ENCODE peak calls at places on chromosomes 11 and 22, in five cellular contexts. C is coronary artery; K is GM13977; B is neural crest cell; D is CD4-positive, alpha-beta T cell. I is an unnamed sample.

GRCh38 chr11:34792143-34792542 is 124.0 kb downstream of the APIP start:
- DNase-seq in D (no peak), B (no peak), C (no peak), K (no peak), I (no peak)

GRCh38 chr11:68446046-68446725 is 14.4 kb upstream of the PPP6R3 start:
- DNase-seq in C (no peak), D (no peak), B (no peak), K (no peak), I (no peak)

GRCh38 chr22:31126869-31127175 is 4.1 kb downstream of the INPP5J start:
- DNase-seq in D (no peak), B (no peak), C (no peak), K (no peak), I (no peak)

GRCh38 chr11:67614730-67615454 is 8.2 kb downstream of the NDUFV1 start:
- DNase-seq in K (no peak), D (no peak), C (peak; percentile 69), B (no peak), I (no peak)

GRCh38 chr11:7589861-7590260 is 76.1 kb downstream of the PPFIBP2 start:
- DNase-seq in B (no peak), K (no peak), C (no peak), D (no peak), I (no peak)

GRCh38 chr11:30984827-30985226 is 384.7 kb downstream of the DCDC1 start:
- DNase-seq in D (no peak), C (no peak), B (no peak), K (no peak), I (no peak)

GRCh38 chr22:19066531-19067271 is 55.5 kb downstream of the DGCR2 start:
- DNase-seq in D (no peak), C (peak; percentile 67), B (no peak), K (no peak), I (no peak)

GRCh38 chr11:69480547-69481392 is 693 bp upstream of the LINC01488 start:
- DNase-seq in C (no peak), K (no peak), B (no peak), D (no peak), I (no peak)

GRCh38 chr11:28657378-28658030 is 549.3 kb downstream of the METTL15 start:
- DNase-seq in K (no peak), C (no peak), B (no peak), D (no peak), I (no peak)

GRCh38 chr11:73270089-73270854 is 1.9 kb upstream of the P2RY6 start:
- DNase-seq in C (peak; percentile 68), D (no peak), B (no peak), K (no peak), I (peak; percentile 57)

GRCh38 chr22:33917744-33918406 is 2.4 kb downstream of the LARGE1 start:
- DNase-seq in K (peak; percentile 49), D (no peak), C (no peak), B (no peak), I (peak; percentile 28)

GRCh38 chr22:20199906-20200305 is 49.1 kb upstream of the CCDC188 start:
- DNase-seq in C (no peak), B (no peak), K (no peak), D (no peak), I (no peak)

GRCh38 chr11:130457909-130458729 is 9.7 kb downstream of the ADAMTS15 start:
- DNase-seq in B (no peak), K (no peak), D (no peak), C (no peak), I (no peak)

GRCh38 chr11:123170929-123171328 is 24.1 kb downstream of the CLMP start:
- DNase-seq in C (no peak), K (no peak), D (no peak), B (no peak), I (no peak)

GRCh38 chr11:44755553-44756505 is 29.1 kb downstream of the TSPAN18 start:
- DNase-seq in K (no peak), D (no peak), C (peak; percentile 40), B (no peak), I (no peak)

GRCh38 chr11:87081358-87081757 is 43.6 kb downstream of the TMEM135 start:
- DNase-seq in K (peak; percentile 54), B (no peak), D (no peak), C (no peak), I (peak; percentile 48)

GRCh38 chr11:2569321-2569721 is 124.5 kb downstream of the KCNQ1 start:
- DNase-seq in C (no peak), B (no peak), K (no peak), D (no peak), I (no peak)

GRCh38 chr11:36699271-36699670 is 101.2 kb upstream of the RAG2 start:
- DNase-seq in C (no peak), K (no peak), D (no peak), B (no peak), I (no peak)

GRCh38 chr11:132123854-132124835 is 753.7 kb downstream of the NTM start:
- DNase-seq in D (no peak), B (no peak), C (no peak), K (no peak), I (no peak)

GRCh38 chr11:132125855-132126841 is 755.7 kb downstream of the NTM start:
- DNase-seq in B (peak; percentile 5), D (no peak), C (no peak), K (peak; percentile 33), I (peak; percentile 36)

GRCh38 chr11:132123449-132123848 is 753.0 kb downstream of the NTM start:
- DNase-seq in D (no peak), K (no peak), C (no peak), B (no peak), I (no peak)

GRCh38 chr11:132131051-132131450 is 760.6 kb downstream of the NTM start:
- DNase-seq in B (no peak), D (no peak), C (no peak), K (no peak), I (no peak)

DNA sequence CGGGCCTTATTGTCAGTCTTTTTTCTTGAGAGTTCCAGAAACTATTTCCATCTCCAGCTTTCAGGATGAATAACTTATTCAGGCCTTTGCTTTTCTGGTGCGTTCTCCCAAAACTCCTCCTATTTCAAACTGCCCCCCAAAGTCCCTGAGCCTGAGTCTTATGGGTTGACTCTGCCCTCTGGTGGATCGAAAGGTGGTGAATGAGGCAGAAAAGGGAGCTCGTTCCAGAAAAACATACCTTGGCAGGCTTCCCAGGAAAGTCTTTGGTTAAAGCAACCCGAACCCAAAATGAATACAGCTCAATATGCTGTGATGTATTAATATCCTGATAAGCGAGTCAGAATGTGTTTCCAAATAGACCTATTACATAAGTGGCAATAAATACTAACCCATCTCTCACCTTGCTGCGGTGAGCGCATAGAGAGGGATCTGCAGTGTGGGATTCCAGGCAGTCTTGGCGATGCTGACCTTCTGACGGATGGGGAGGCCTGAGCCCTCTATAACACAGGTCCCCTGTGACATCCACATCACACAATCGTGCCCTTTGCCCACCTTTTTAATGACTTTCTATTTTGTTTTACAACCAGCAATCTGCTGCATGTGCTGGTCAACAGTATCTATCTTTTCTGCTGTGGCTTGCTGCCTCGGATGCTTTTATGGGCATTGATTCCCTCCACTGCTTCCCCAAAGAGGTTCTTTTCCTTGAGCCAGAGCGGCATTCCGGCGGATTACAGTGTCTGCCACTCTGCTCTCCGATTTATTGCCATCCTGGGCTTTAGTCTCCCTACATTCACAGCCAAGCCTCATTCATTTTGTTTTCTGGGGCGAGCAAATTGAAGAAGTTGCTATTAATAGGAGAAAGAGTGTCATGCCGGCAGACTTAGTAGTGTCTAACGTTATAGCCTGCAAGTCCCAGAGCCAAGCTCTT is 756.8 kb downstream of the NTM start:
- DNase-seq in K (peak; percentile 49), B (peak; percentile 19), C (no peak), D (no peak), I (peak; percentile 41)
- TF ChIP-seq CTCF in K (peak; percentile 44), B (peak; percentile 56), C (peak; percentile 12), D (no peak), I (peak; percentile 4)

GRCh38 chr22:38239101-38239761 is 33.6 kb downstream of the TMEM184B start:
- DNase-seq in B (no peak), C (peak; percentile 90), K (no peak), D (no peak), I (no peak)
- TF ChIP-seq CTCF in B (no peak), C (peak; percentile 12), K (no peak), D (no peak), I (no peak)

GRCh38 chr11:43358308-43358669 is 431 bp upstream of the TTC17 start:
- DNase-seq in B (no peak), C (no peak), K (no peak), D (no peak), I (no peak)

GRCh38 chr11:43354311-43354710 is 4.4 kb upstream of the TTC17 start:
- DNase-seq in B (no peak), C (no peak), K (no peak), D (no peak), I (no peak)

GRCh38 chr11:43358670-43359431 is at the start of gene TTC17:
- DNase-seq in B (peak; percentile 91), D (peak; percentile 88), K (peak; percentile 90), C (peak; percentile 95), I (peak; percentile 93)

GRCh38 chr11:43360361-43361032 is 1.8 kb downstream of the TTC17 start:
- DNase-seq in B (no peak), K (no peak), C (no peak), D (no peak), I (no peak)

DNA sequence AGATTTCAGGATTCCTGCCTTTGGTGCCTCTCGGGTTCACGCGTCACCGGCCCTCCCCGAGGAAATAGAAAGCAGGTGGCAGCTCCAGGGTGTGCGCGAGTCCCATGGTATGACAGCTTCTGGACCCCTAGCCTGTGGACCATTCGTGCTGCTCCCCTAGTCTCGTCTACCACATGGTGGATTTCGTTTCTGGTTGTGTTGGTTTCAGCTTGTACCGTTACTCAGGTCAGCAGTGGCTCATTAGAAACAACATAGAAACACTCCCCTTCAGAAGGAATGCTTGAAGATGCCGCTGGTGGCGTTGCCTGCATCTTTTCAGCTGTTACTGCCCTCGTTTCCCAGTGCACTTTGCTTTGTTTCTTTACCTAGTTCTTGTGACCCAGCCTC is 705 bp downstream of the TTC17 start:
- DNase-seq in C (no peak), B (no peak), D (peak; percentile 4), K (peak; percentile 39), I (peak; percentile 31)
- TF ChIP-seq CTCF in C (no peak), B (no peak), D (no peak), K (no peak), I (no peak)

GRCh38 chr11:65554057-65554818 is 3.9 kb downstream of the LTBP3 start:
- DNase-seq in K (no peak), B (no peak), D (no peak), C (no peak), I (no peak)

GRCh38 chr11:65551572-65552398 is 6.4 kb downstream of the LTBP3 start:
- DNase-seq in C (no peak), K (peak; percentile 79), B (no peak), D (peak; percentile 51), I (peak; percentile 75)

GRCh38 chr11:65553301-65554001 is 4.7 kb downstream of the LTBP3 start:
- DNase-seq in K (no peak), C (no peak), B (no peak), D (peak; percentile 67), I (no peak)

GRCh38 chr11:65554842-65555395 is 3.2 kb downstream of the LTBP3 start:
- DNase-seq in B (no peak), C (no peak), K (no peak), D (no peak), I (no peak)

DNA sequence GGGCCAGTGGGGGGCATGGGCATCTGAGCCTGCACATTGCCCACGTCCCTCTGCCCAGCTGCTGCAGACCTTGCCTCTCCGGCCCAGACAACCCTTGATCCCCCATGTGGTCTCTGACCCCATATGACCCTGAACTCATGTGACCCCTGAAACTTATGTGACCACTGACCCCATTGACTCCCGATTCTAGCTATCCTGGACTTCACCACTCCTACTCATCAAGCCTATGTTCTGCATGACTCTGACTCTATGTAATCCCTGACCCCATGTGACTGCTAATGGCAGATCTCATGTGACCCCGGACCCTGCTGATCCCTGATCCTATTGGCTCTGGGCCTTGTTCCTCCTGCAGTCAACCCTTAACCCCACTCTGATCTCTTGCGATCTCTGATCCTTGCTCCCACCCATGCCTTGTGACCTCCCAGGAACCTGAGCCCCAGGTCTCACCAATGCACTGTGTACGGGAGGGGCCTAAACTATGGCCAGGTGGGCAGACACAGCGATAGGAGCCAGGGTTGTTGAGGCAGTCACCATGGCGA is 5.7 kb downstream of the LTBP3 start:
- DNase-seq in D (no peak), K (no peak), B (no peak), C (no peak), I (no peak)
- TF ChIP-seq CTCF in D (no peak), K (no peak), B (no peak), C (no peak), I (no peak)

I was measured in GM10248.